ENCODE peak calls at places on chromosomes 12 and 14, in five cellular contexts. H is OCI-LY7, E is stomach, X is breast epithelium, R is uterus. O is an unnamed sample.

GRCh38 chr12:59393506-59393905 is 202.3 kb upstream of the SLC16A7 start:
- DNase-seq in H (no peak), E (no peak), X (no peak), R (no peak), O (no peak)

GRCh38 chr12:50215033-50215432 is 47.9 kb upstream of the CERS5 start:
- DNase-seq in H (no peak), E (no peak), X (no peak), R (no peak), O (no peak)

GRCh38 chr14:93231129-93231979 is 24.3 kb downstream of the UBR7 start:
- DNase-seq in H (no peak), E (no peak), X (no peak), R (no peak), O (peak; percentile 51)

GRCh38 chr12:76719171-76719631 is 44.7 kb upstream of the ZDHHC17 start:
- DNase-seq in H (no peak), E (no peak), X (no peak), R (no peak), O (no peak)

GRCh38 chr14:68168460-68169109 is 349.0 kb downstream of the RAD51B start:
- DNase-seq in H (no peak), E (no peak), X (no peak), R (no peak), O (no peak)

GRCh38 chr12:49518914-49519573 is 19.8 kb upstream of the KCNH3 start:
- DNase-seq in H (no peak), E (no peak), X (no peak), R (no peak), O (peak; percentile 34)

GRCh38 chr12:110501378-110501721 is 561 bp downstream of the VPS29 start:
- DNase-seq in H (peak; percentile 46), E (peak; percentile 34), X (peak; percentile 61), R (peak; percentile 21), O (peak; percentile 24)

GRCh38 chr14:44417809-44418208 is 89.3 kb downstream of the FSCB start:
- DNase-seq in H (no peak), E (no peak), X (no peak), R (no peak), O (no peak)

GRCh38 chr12:49154221-49154620 is 23.0 kb upstream of the TUBA1B start:
- DNase-seq in H (no peak), E (no peak), X (no peak), R (no peak), O (no peak)

GRCh38 chr12:95494888-95495287 is 20.9 kb downstream of the METAP2 start:
- DNase-seq in H (no peak), E (no peak), X (no peak), R (no peak), O (no peak)
- H3K27ac ChIP-seq in H (no peak overlapping the region), E (no peak overlapping the region), X (no peak overlapping the region), R (no peak overlapping the region), O (no peak overlapping the region)

DNA sequence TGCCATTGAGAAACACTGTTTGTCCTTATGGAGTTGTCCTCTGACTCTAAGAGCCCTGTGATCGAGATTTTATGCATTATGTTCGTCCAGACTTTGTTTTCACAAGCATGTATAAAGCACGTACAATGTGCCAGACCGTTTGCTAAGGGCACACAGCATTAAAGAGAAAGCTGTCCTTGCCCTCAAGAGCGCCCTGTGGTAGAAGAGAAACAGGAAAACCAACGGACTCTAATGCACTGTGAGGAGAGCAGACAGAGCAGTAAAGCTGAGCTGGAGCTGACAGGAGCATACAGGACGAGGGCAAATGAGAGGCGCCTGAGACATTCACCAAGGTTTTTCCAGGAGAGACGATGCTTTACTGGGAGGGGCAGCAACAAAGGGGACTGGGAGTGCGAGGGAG is 66.2 kb upstream of the OVCH1 start:
- DNase-seq in H (no peak), E (no peak), X (no peak), R (no peak), O (no peak)
- H3K36me3 ChIP-seq in H (no peaks in the 10 kb centered on the region), E (no peaks in the 10 kb centered on the region), X (no peaks in the 10 kb centered on the region), R (no peaks in the 10 kb centered on the region), O (no peaks in the 10 kb centered on the region)

GRCh38 chr12:122837306-122838265 is 2.3 kb downstream of the HIP1R start:
- DNase-seq in H (peak; percentile 34), E (peak; percentile 76), X (no peak), R (no peak), O (no peak)

GRCh38 chr12:122834921-122835692 is at the start of gene HIP1R:
- DNase-seq in H (peak; percentile 69), E (peak; percentile 64), X (no peak), R (no peak), O (no peak)

GRCh38 chr12:122836027-122836921 is 1.0 kb downstream of the HIP1R start:
- DNase-seq in H (peak; percentile 93), E (peak; percentile 78), X (peak; percentile 71), R (no peak), O (no peak)

GRCh38 chr12:122835693-122836026 is 403 bp downstream of the HIP1R start:
- DNase-seq in H (peak; percentile 75), E (no peak), X (no peak), R (no peak), O (no peak)

DNA sequence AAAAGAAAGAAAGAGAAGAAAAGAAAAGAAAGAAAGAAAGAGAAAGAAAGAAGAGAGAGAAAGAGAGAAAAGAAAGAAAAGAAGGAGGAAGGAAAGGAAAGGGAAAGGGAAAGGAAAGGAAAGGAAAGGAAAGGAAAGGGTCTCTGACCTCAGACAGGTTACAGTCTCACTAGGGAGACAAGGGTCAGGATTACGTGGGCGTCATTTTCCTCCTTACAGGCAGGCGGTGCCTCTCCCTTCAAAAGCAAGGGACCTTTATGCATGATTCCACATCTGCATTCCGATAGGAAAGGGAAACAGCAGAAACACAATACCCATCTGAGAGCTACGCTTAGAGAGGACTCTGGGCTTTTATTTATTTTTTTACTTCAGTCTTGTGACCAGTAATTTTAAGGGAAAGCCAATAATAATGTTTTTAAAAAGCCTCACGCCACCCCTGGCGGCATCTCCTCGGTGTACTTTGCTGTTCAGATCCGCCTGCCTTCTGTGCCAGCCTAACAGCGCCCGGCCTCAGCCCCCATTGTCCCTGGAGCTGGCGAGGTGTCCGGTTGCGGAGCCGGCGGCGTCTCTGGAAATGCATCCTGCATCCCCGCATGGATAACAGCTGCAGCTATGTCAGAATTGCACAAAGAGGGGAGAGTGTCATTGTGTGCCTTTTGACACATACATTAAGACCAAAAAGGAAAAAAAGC is 882 bp upstream of the HIP1R start:
- DNase-seq in H (no peak), E (peak; percentile 64), X (no peak), R (no peak), O (no peak)
- TF ChIP-seq CTCF in H (peak; percentile 38), E (no peak), X (peak; percentile 14), R (peak; percentile 33), O (peak; percentile 9)

GRCh38 chr14:89600029-89600428 is 183.0 kb upstream of the FOXN3 start:
- DNase-seq in H (no peak), E (no peak), X (no peak), R (no peak), O (no peak)
- H3K27ac ChIP-seq in H (no peak overlapping the region), E (no peak overlapping the region), X (no peak overlapping the region), R (no peak overlapping the region), O (no peak overlapping the region)

GRCh38 chr14:103748539-103748867 is 32.9 kb downstream of the ZFYVE21 start:
- DNase-seq in H (peak; percentile 92), E (peak; percentile 26), X (no peak), R (no peak), O (no peak)

GRCh38 chr14:103746706-103747105 is 31.1 kb downstream of the ZFYVE21 start:
- DNase-seq in H (no peak), E (no peak), X (no peak), R (no peak), O (peak; percentile 31)

GRCh38 chr14:103749452-103749851 is 33.8 kb downstream of the ZFYVE21 start:
- DNase-seq in H (no peak), E (peak; percentile 8), X (no peak), R (no peak), O (no peak)

GRCh38 chr14:103753809-103754208 is 38.2 kb downstream of the ZFYVE21 start:
- DNase-seq in H (no peak), E (no peak), X (no peak), R (no peak), O (no peak)

GRCh38 chr14:103749860-103750259 is 34.2 kb downstream of the ZFYVE21 start:
- DNase-seq in H (peak; percentile 27), E (no peak), X (no peak), R (no peak), O (no peak)
- H3K36me3 ChIP-seq in H (no peaks in the 10 kb centered on the region), E (peaks cover 86% of the 10 kb centered on the region), X (no peaks in the 10 kb centered on the region), R (no peaks in the 10 kb centered on the region), O (no peaks in the 10 kb centered on the region)

DNA sequence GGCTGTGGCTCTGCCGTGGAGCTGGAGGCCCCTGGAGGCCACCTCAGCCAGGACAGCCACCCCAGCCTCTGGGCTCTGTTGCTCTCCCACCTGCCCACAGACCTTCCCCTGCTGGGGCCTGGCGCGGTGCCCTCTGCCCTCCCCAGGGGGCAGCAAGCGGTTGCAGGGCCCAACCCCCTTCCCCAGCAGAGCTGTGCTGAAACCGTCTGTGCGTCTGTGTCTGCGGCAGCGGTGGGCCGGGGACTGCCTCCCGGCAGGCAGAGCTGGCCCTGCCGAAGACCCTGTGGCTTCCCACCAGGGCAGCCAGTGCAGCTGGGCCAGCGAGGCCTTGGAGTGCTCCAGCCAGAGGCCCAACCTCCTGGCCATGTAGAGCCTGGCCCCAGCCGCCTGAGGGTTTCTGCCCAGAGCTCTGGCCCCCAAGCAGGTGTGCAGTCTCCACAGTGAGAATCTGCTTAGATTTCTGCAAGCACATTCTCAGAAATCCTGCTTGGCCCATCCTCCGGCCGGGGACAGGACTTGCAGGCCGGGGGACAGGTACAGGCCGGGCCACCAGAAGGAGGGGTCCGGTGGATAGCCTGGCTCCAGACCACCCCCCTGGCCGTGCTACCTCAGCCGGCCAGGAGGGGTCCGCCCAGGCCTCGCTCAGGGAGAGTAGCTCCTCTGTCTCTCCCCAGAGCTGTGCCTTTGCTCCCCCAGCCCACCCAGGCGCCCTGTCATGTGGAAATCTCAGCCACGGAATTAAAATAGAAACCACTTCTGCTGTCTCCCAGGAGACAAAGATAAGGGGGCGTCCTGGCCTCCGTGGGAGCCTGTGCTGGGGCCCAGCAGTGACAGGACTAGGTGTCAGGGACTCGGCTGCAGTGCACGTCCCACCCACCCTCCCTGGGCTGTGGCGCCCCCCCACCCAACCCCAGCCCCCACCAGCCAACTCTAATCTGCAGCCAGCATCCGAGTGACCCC is 3.5 kb upstream of the CRIP2 start:
- DNase-seq in H (no peak), E (no peak), X (no peak), R (no peak), O (no peak)
- TF ChIP-seq CTCF in H (peak; percentile 22), E (no peak), X (no peak), R (no peak), O (peak; percentile 40)

GRCh38 chr12:9326085-9326484 is 117.9 kb upstream of the PZP start:
- DNase-seq in H (no peak), E (no peak), X (no peak), R (peak; percentile 52), O (no peak)
- H3K27ac ChIP-seq in H (no peak overlapping the region), E (no peak overlapping the region), X (no peak overlapping the region), R (peak overlapping the region; percentile 62), O (no peak overlapping the region)